ENCODE peak calls at places on chromosomes 1 and 21, in six cellular contexts. One of them, this sample, is unnamed.

GRCh38 chr21:37700641-37701202 is 215.5 kb downstream of the KCNJ6 start:
- DNase-seq in cardiac fibroblast: peak
- DNase-seq in nephron progenitor cell: peak
- DNase-seq in uterus: no peak
- DNase-seq in HFFc6: peak
- DNase-seq in upper lobe of right lung: no peak
- DNase-seq in this sample: peak

GRCh38 chr1:197222780-197223179 is 45.3 kb upstream of the CRB1 start:
- DNase-seq in upper lobe of right lung: no peak
- DNase-seq in HFFc6: no peak
- DNase-seq in uterus: no peak
- DNase-seq in cardiac fibroblast: peak
- DNase-seq in nephron progenitor cell: no peak
- DNase-seq in this sample: no peak

GRCh38 chr1:200042119-200042436 is 14.6 kb downstream of the NR5A2 start:
- DNase-seq in uterus: no peak
- DNase-seq in upper lobe of right lung: no peak
- DNase-seq in nephron progenitor cell: peak
- DNase-seq in HFFc6: no peak
- DNase-seq in cardiac fibroblast: no peak
- DNase-seq in this sample: no peak

GRCh38 chr1:164685656-164686055 is 126.7 kb downstream of the PBX1 start:
- DNase-seq in cardiac fibroblast: no peak
- DNase-seq in HFFc6: no peak
- DNase-seq in uterus: no peak
- DNase-seq in upper lobe of right lung: no peak
- DNase-seq in nephron progenitor cell: no peak
- DNase-seq in this sample: no peak

GRCh38 chr1:193543259-193543658 is 356.8 kb upstream of the B3GALT2 start:
- DNase-seq in nephron progenitor cell: no peak
- DNase-seq in cardiac fibroblast: no peak
- DNase-seq in uterus: no peak
- DNase-seq in upper lobe of right lung: no peak
- DNase-seq in HFFc6: peak
- DNase-seq in this sample: no peak

GRCh38 chr1:115978292-115978941 is 2.1 kb downstream of the SLC22A15 start:
- DNase-seq in cardiac fibroblast: no peak
- DNase-seq in upper lobe of right lung: no peak
- DNase-seq in uterus: no peak
- DNase-seq in HFFc6: no peak
- DNase-seq in nephron progenitor cell: no peak
- DNase-seq in this sample: no peak

GRCh38 chr1:238954865-238955264 is 431.5 kb upstream of the CHRM3 start:
- DNase-seq in uterus: no peak
- DNase-seq in upper lobe of right lung: no peak
- DNase-seq in HFFc6: no peak
- DNase-seq in nephron progenitor cell: no peak
- DNase-seq in cardiac fibroblast: no peak
- DNase-seq in this sample: no peak

GRCh38 chr1:65265296-65266271 is 43.8 kb upstream of the DNAJC6 start:
- DNase-seq in cardiac fibroblast: peak
- DNase-seq in HFFc6: peak
- DNase-seq in uterus: no peak
- DNase-seq in upper lobe of right lung: no peak
- DNase-seq in nephron progenitor cell: peak
- DNase-seq in this sample: peak

GRCh38 chr1:230266456-230266855 is 159.7 kb downstream of the PGBD5 start:
- DNase-seq in uterus: no peak
- DNase-seq in cardiac fibroblast: no peak
- DNase-seq in upper lobe of right lung: peak
- DNase-seq in HFFc6: no peak
- DNase-seq in nephron progenitor cell: no peak
- DNase-seq in this sample: no peak

GRCh38 chr1:167819849-167820683 is 93.9 kb downstream of the ADCY10 start:
- DNase-seq in HFFc6: peak
- DNase-seq in cardiac fibroblast: peak
- DNase-seq in nephron progenitor cell: peak
- DNase-seq in upper lobe of right lung: peak
- DNase-seq in uterus: peak
- DNase-seq in this sample: peak

GRCh38 chr1:228020686-228021525 is 14.1 kb downstream of the WNT3A start:
- DNase-seq in HFFc6: no peak
- DNase-seq in upper lobe of right lung: peak
- DNase-seq in uterus: no peak
- DNase-seq in nephron progenitor cell: no peak
- DNase-seq in cardiac fibroblast: no peak
- DNase-seq in this sample: peak

GRCh38 chr1:3547055-3548005 is 64.0 kb downstream of the MEGF6 start:
- DNase-seq in uterus: no peak
- DNase-seq in nephron progenitor cell: peak
- DNase-seq in cardiac fibroblast: no peak
- DNase-seq in HFFc6: no peak
- DNase-seq in upper lobe of right lung: no peak
- DNase-seq in this sample: no peak

GRCh38 chr1:16318544-16318943 is 33.7 kb downstream of the FBXO42 start:
- DNase-seq in nephron progenitor cell: peak
- DNase-seq in cardiac fibroblast: peak
- DNase-seq in upper lobe of right lung: no peak
- DNase-seq in HFFc6: no peak
- DNase-seq in uterus: peak
- DNase-seq in this sample: no peak

GRCh38 chr1:28236656-28237331 is 870 bp downstream of the ATP5IF1 start:
- DNase-seq in nephron progenitor cell: no peak
- DNase-seq in HFFc6: no peak
- DNase-seq in cardiac fibroblast: no peak
- DNase-seq in uterus: no peak
- DNase-seq in upper lobe of right lung: no peak
- DNase-seq in this sample: no peak

GRCh38 chr1:175602186-175602585 is 141.2 kb downstream of the TNR start:
- DNase-seq in uterus: no peak
- DNase-seq in HFFc6: no peak
- DNase-seq in cardiac fibroblast: peak
- DNase-seq in upper lobe of right lung: no peak
- DNase-seq in nephron progenitor cell: no peak
- DNase-seq in this sample: no peak

GRCh38 chr1:56034847-56035483 is 544.4 kb downstream of the PLPP3 start:
- DNase-seq in cardiac fibroblast: peak
- DNase-seq in HFFc6: no peak
- DNase-seq in upper lobe of right lung: no peak
- DNase-seq in nephron progenitor cell: no peak
- DNase-seq in uterus: no peak
- DNase-seq in this sample: no peak

GRCh38 chr1:24769656-24770651 is 24.7 kb downstream of the CLIC4 start:
- DNase-seq in nephron progenitor cell: no peak
- DNase-seq in cardiac fibroblast: peak
- DNase-seq in uterus: peak
- DNase-seq in HFFc6: peak
- DNase-seq in upper lobe of right lung: no peak
- DNase-seq in this sample: peak

GRCh38 chr1:152164542-152165136 is 5.6 kb upstream of the RPTN start:
- DNase-seq in upper lobe of right lung: no peak
- DNase-seq in HFFc6: no peak
- DNase-seq in uterus: no peak
- DNase-seq in cardiac fibroblast: no peak
- DNase-seq in nephron progenitor cell: no peak
- DNase-seq in this sample: no peak

GRCh38 chr1:239262538-239262937 is 123.8 kb upstream of the CHRM3 start:
- DNase-seq in nephron progenitor cell: no peak
- DNase-seq in upper lobe of right lung: no peak
- DNase-seq in cardiac fibroblast: no peak
- DNase-seq in HFFc6: no peak
- DNase-seq in uterus: no peak
- DNase-seq in this sample: no peak

GRCh38 chr1:42943166-42943565 is 15.5 kb downstream of the SLC2A1 start:
- DNase-seq in cardiac fibroblast: peak
- DNase-seq in upper lobe of right lung: peak
- DNase-seq in nephron progenitor cell: no peak
- DNase-seq in HFFc6: no peak
- DNase-seq in uterus: no peak
- DNase-seq in this sample: no peak

GRCh38 chr1:230849451-230850194 is 18.7 kb downstream of the C1orf198 start:
- DNase-seq in upper lobe of right lung: no peak
- DNase-seq in cardiac fibroblast: peak
- DNase-seq in nephron progenitor cell: no peak
- DNase-seq in HFFc6: peak
- DNase-seq in uterus: peak
- DNase-seq in this sample: no peak

GRCh38 chr21:40507978-40508377 is 339.0 kb downstream of the DSCAM start:
- DNase-seq in cardiac fibroblast: no peak
- DNase-seq in uterus: no peak
- DNase-seq in nephron progenitor cell: no peak
- DNase-seq in upper lobe of right lung: no peak
- DNase-seq in HFFc6: peak
- DNase-seq in this sample: no peak

GRCh38 chr1:68188060-68188538 is 44.2 kb downstream of the WLS start:
- DNase-seq in upper lobe of right lung: no peak
- DNase-seq in HFFc6: no peak
- DNase-seq in uterus: no peak
- DNase-seq in nephron progenitor cell: no peak
- DNase-seq in cardiac fibroblast: peak
- DNase-seq in this sample: no peak

GRCh38 chr1:68183895-68184294 is 48.4 kb downstream of the WLS start:
- DNase-seq in HFFc6: no peak
- DNase-seq in uterus: no peak
- DNase-seq in upper lobe of right lung: no peak
- DNase-seq in cardiac fibroblast: no peak
- DNase-seq in nephron progenitor cell: no peak
- DNase-seq in this sample: no peak

GRCh38 chr1:68185743-68186142 is 46.6 kb downstream of the WLS start:
- DNase-seq in upper lobe of right lung: no peak
- DNase-seq in HFFc6: no peak
- DNase-seq in uterus: no peak
- DNase-seq in cardiac fibroblast: no peak
- DNase-seq in nephron progenitor cell: no peak
- DNase-seq in this sample: no peak

GRCh38 chr1:68191717-68192116 is 40.6 kb downstream of the WLS start:
- DNase-seq in cardiac fibroblast: no peak
- DNase-seq in HFFc6: no peak
- DNase-seq in upper lobe of right lung: no peak
- DNase-seq in uterus: no peak
- DNase-seq in nephron progenitor cell: no peak
- DNase-seq in this sample: no peak

DNA sequence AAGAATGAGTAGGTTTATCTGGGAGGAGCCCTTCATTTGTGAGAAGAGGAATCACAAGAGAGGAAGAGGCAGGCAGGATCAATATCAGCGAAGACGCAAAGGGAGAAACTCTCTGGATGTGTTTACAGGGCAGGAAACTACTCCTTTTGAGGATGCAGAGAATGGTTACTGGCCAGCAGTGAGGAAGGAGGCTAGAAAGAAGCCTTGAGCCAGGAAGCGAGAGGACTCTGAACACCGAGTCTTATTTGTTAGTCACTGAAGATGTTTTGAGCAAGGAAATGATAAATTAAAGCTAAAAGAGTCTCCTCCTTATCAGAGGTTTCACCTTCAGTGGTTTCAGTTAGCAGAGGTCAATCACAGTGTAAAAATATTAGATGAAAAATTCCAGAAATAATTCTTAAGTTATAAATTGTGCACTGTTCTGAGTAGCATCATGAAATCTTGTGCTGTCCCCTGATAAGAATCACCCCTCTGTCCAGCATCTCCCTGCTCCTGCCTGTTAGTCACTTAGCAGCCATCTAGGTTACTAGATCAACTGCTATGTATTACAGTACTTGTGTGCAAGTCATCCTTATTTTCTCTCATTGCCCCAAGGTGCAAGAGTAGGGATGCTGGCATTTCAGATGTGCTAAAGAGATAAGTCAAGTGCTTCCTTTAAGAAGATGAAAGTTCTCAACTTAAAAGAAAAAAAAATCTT is 43.5 kb downstream of the WLS start:
- DNase-seq in nephron progenitor cell: no peak
- DNase-seq in uterus: no peak
- DNase-seq in upper lobe of right lung: no peak
- DNase-seq in cardiac fibroblast: peak
- DNase-seq in HFFc6: peak
- DNase-seq in this sample: no peak
- TF ChIP-seq CTCF in nephron progenitor cell: no peak
- TF ChIP-seq CTCF in uterus: no peak
- TF ChIP-seq CTCF in upper lobe of right lung: no peak
- TF ChIP-seq CTCF in cardiac fibroblast: no peak
- TF ChIP-seq CTCF in HFFc6: no peak
- TF ChIP-seq CTCF in this sample: no peak

GRCh38 chr1:183918589-183918988 is 113.7 kb downstream of the RGL1 start:
- DNase-seq in upper lobe of right lung: no peak
- DNase-seq in nephron progenitor cell: no peak
- DNase-seq in uterus: no peak
- DNase-seq in cardiac fibroblast: no peak
- DNase-seq in HFFc6: no peak
- DNase-seq in this sample: no peak

GRCh38 chr1:183925947-183926346 is 111.6 kb downstream of the COLGALT2 start:
- DNase-seq in upper lobe of right lung: no peak
- DNase-seq in cardiac fibroblast: no peak
- DNase-seq in uterus: no peak
- DNase-seq in nephron progenitor cell: no peak
- DNase-seq in HFFc6: no peak
- DNase-seq in this sample: no peak

GRCh38 chr1:183926978-183927377 is 110.5 kb downstream of the COLGALT2 start:
- DNase-seq in cardiac fibroblast: peak
- DNase-seq in uterus: no peak
- DNase-seq in HFFc6: no peak
- DNase-seq in upper lobe of right lung: no peak
- DNase-seq in nephron progenitor cell: no peak
- DNase-seq in this sample: no peak

GRCh38 chr1:183920651-183921050 is 115.7 kb downstream of the RGL1 start:
- DNase-seq in nephron progenitor cell: no peak
- DNase-seq in upper lobe of right lung: no peak
- DNase-seq in HFFc6: no peak
- DNase-seq in cardiac fibroblast: no peak
- DNase-seq in uterus: no peak
- DNase-seq in this sample: no peak

GRCh38 chr1:183922197-183922596 is 115.3 kb downstream of the COLGALT2 start:
- DNase-seq in HFFc6: no peak
- DNase-seq in upper lobe of right lung: no peak
- DNase-seq in cardiac fibroblast: no peak
- DNase-seq in nephron progenitor cell: no peak
- DNase-seq in uterus: no peak
- DNase-seq in this sample: no peak
- TF ChIP-seq CTCF in HFFc6: peak
- TF ChIP-seq CTCF in upper lobe of right lung: no peak
- TF ChIP-seq CTCF in cardiac fibroblast: peak
- TF ChIP-seq CTCF in nephron progenitor cell: no peak
- TF ChIP-seq CTCF in uterus: no peak
- TF ChIP-seq CTCF in this sample: no peak

GRCh38 chr1:176954242-176954641 is 210.3 kb downstream of the ASTN1 start:
- DNase-seq in nephron progenitor cell: no peak
- DNase-seq in upper lobe of right lung: no peak
- DNase-seq in uterus: no peak
- DNase-seq in HFFc6: no peak
- DNase-seq in cardiac fibroblast: peak
- DNase-seq in this sample: no peak
- TF ChIP-seq CTCF in nephron progenitor cell: peak
- TF ChIP-seq CTCF in upper lobe of right lung: no peak
- TF ChIP-seq CTCF in uterus: no peak
- TF ChIP-seq CTCF in HFFc6: no peak
- TF ChIP-seq CTCF in cardiac fibroblast: no peak
- TF ChIP-seq CTCF in this sample: no peak

GRCh38 chr1:234607091-234608025 is 2.6 kb downstream of the IRF2BP2 start:
- DNase-seq in nephron progenitor cell: peak
- DNase-seq in HFFc6: no peak
- DNase-seq in uterus: no peak
- DNase-seq in upper lobe of right lung: peak
- DNase-seq in cardiac fibroblast: peak
- DNase-seq in this sample: no peak
- TF ChIP-seq CTCF in nephron progenitor cell: no peak
- TF ChIP-seq CTCF in HFFc6: peak
- TF ChIP-seq CTCF in uterus: peak
- TF ChIP-seq CTCF in upper lobe of right lung: peak
- TF ChIP-seq CTCF in cardiac fibroblast: peak
- TF ChIP-seq CTCF in this sample: no peak

GRCh38 chr1:98949606-98950005 is 55.1 kb downstream of the PLPPR5 start:
- DNase-seq in upper lobe of right lung: no peak
- DNase-seq in uterus: no peak
- DNase-seq in HFFc6: no peak
- DNase-seq in cardiac fibroblast: no peak
- DNase-seq in nephron progenitor cell: no peak
- DNase-seq in this sample: no peak
- TF ChIP-seq CTCF in upper lobe of right lung: no peak
- TF ChIP-seq CTCF in uterus: no peak
- TF ChIP-seq CTCF in HFFc6: no peak
- TF ChIP-seq CTCF in cardiac fibroblast: no peak
- TF ChIP-seq CTCF in nephron progenitor cell: no peak
- TF ChIP-seq CTCF in this sample: no peak